ENCODE peak calls at places on chromosomes 2 and 18, in four cellular contexts. C is IMR-90, X is K562, L is GM12878. A is an unnamed sample.
A peak's percentile ranks its signal among the peaks of the same experiment; 100 is the strongest.

GRCh38 chr18:53567935-53568574 is 656.4 kb downstream of the MBD2 start:
- DNase-seq in C (peak; percentile 13), X (no peak), L (no peak), A (peak; percentile 29)

GRCh38 chr18:48840491-48840877 is 110.3 kb downstream of the SMAD7 start:
- DNase-seq in C (no peak), X (no peak), L (no peak), A (no peak)

GRCh38 chr2:25927357-25927756 is 49.1 kb upstream of the ASXL2 start:
- DNase-seq in C (no peak), X (no peak), L (no peak), A (no peak)

GRCh38 chr2:10412380-10412779 is 35.7 kb downstream of the ODC1 start:
- DNase-seq in C (peak; percentile 52), X (peak; percentile 75), L (no peak), A (peak; percentile 42)

GRCh38 chr2:227407601-227408089 is 19.9 kb upstream of the SCYGR1 start:
- DNase-seq in C (no peak), X (no peak), L (no peak), A (no peak)

GRCh38 chr2:95389256-95390119 is 13.0 kb upstream of the FAHD2A start:
- DNase-seq in C (peak; percentile 49), X (peak; percentile 82), L (no peak), A (peak; percentile 50)

GRCh38 chr2:64402876-64403275 is 51.1 kb upstream of the LGALSL start:
- DNase-seq in C (no peak), X (peak; percentile 18), L (no peak), A (peak; percentile 55)

GRCh38 chr2:85719609-85720240 is 25.6 kb downstream of the GNLY start:
- DNase-seq in C (no peak), X (no peak), L (no peak), A (no peak)

GRCh38 chr18:10950876-10951630 is 198.3 kb downstream of the PIEZO2 start:
- DNase-seq in C (no peak), X (no peak), L (peak; percentile 88), A (no peak)

GRCh38 chr2:109089602-109090300 is 39.3 kb upstream of the SH3RF3 start:
- DNase-seq in C (peak; percentile 73), X (no peak), L (no peak), A (peak; percentile 55)

GRCh38 chr2:191515536-191515935 is 162.4 kb upstream of the NABP1 start:
- DNase-seq in C (no peak), X (no peak), L (no peak), A (no peak)

GRCh38 chr18:8107426-8107825 is 501.8 kb upstream of the RAB12 start:
- DNase-seq in C (no peak), X (no peak), L (no peak), A (no peak)

GRCh38 chr2:14420851-14421250 is 211.7 kb upstream of the LRATD1 start:
- DNase-seq in C (peak; percentile 45), X (no peak), L (no peak), A (no peak)

GRCh38 chr2:2238726-2239269 is 92.3 kb downstream of the MYT1L start:
- DNase-seq in C (no peak), X (no peak), L (no peak), A (no peak)

GRCh38 chr18:40012931-40013609 is 1942.0 kb upstream of the PIK3C3 start:
- DNase-seq in C (no peak), X (no peak), L (no peak), A (no peak)

GRCh38 chr2:16102976-16103380 is 162.6 kb downstream of the MYCN start:
- DNase-seq in C (no peak), X (no peak), L (no peak), A (no peak)

GRCh38 chr2:241812730-241813079 is 3.7 kb downstream of the NEU4 start:
- DNase-seq in C (no peak), X (no peak), L (no peak), A (no peak)

GRCh38 chr18:58241026-58241679 is 197.1 kb downstream of the NEDD4L start:
- DNase-seq in C (no peak), X (no peak), L (no peak), A (no peak)

GRCh38 chr18:76922107-76922506 is 99.8 kb downstream of the ZNF236 start:
- DNase-seq in C (peak; percentile 58), X (peak; percentile 11), L (peak; percentile 26), A (peak; percentile 66)

GRCh38 chr2:70767094-70767698 is 804 bp downstream of the ADD2 start:
- DNase-seq in C (no peak), X (peak; percentile 78), L (no peak), A (no peak)

DNA sequence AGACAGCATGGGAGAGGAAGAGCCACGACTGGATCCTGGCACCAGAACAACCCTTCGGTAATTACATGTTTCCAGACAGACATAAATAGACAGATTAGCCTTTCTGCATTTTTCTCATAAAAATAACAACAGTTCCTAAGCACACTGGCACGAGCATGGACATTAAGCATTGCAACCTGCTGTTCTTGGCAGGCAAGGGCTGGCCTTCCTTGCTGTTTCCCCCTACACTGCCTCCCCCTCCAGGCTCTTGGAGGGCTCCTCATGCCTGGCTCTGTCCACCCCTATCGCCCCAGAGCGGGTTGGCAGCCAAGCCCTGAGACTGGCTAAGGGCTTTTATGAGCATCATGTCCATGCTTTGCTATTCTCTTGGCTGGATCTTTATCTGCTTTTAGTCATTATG is 89.6 kb downstream of the TTC32 start:
- DNase-seq in C (no peak), X (no peak), L (no peak), A (no peak)
- TF ChIP-seq FOS in C (no peak), X (no peak), L (no peak), A (no peak)

DNA sequence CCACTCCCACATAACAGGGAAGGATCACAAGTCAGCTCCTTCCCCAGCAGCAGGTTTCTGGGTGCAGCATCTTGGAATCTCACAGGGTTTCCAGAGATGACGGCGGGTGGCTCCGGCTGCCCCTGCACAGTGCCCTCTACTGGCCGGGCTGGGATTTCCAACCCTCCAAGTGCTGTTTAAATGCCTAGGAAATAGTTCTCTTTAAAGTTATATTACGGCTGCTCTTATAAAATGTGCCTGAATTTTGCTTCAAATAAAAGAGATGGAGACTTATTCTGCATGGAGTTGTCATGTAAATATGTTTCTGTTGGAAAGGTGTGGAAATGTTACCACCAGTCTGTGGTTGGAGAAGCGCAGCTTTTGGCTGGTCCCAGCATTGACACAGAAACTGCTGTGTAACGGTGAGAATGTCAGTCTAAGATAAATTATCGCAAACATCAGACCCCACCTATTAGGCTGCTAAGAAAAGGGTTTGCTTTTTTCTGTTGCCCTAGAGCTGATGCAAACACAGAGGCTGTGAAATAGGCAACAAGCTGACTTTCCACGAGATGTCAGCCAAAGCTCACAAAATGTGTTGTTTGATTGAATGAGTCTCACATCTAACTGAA is 3.3 kb upstream of the HJURP start:
- DNase-seq in C (no peak), X (peak; percentile 52), L (no peak), A (peak; percentile 5)
- H2AFZ ChIP-seq in C (no peak overlapping the region), X (peak overlapping the region; percentile 61), L (no peak overlapping the region), A (no peak overlapping the region)

GRCh38 chr2:209391776-209392401 is 32.0 kb upstream of the MAP2 start:
- DNase-seq in C (peak; percentile 0), X (no peak), L (no peak), A (no peak)
- H3K4me1 ChIP-seq in C (no peaks in the 10 kb centered on the region), X (no peaks in the 10 kb centered on the region), L (no peaks in the 10 kb centered on the region), A (no peaks in the 10 kb centered on the region)

GRCh38 chr2:205908491-205909193 is 177.3 kb downstream of the INO80D start:
- DNase-seq in C (peak; percentile 17), X (no peak), L (no peak), A (no peak)
- TF ChIP-seq FOS in C (no peak), X (no peak), L (no peak), A (no peak)

DNA sequence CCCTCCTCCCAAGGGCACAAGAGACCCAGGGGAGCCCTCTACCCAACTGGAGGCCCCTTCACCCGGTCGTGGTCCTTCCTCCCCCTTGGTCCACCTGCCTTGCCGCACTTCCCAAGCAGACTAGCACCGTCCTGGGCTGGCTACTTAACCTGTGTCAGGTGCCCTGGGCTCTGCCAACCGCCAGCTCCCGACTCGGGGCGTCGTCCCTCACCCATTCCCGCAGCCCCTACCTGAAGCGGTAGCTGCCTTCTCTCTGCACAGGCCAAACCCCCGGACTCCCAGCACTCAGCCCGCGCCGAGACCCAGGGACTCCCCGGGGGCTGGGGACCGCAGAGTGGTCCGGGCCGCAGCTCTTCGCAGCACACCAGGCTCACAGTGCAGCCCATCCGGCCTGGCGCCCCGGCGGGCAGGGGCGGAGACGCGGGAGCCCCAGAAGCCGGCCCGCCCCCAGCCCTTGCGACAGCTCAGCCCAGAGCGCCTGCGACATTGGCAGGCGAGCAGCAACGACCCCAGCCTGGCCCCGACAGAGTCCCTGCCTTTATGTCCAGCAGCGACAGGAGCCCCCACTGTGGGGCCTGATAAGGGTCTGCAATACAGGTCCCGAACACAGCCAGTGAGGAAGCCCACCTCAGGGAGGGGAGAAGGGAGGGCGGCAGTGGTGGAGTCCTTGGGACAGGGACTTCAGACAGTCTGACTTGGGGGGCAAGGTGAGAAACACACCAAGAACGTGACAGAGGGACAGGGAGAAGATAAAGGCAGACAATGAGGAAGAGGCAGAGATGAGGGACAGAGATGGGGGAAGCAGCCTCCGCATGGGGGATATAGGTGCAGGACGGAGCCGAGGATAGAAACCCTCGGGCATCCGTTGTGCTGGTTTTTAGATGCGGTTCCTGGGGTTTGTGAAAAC is 31.0 kb upstream of the TNS1 start:
- DNase-seq in C (no peak), X (no peak), L (no peak), A (no peak)
- H2AFZ ChIP-seq in C (no peak overlapping the region), X (no peak overlapping the region), L (peak overlapping the region; percentile 85), A (no peak overlapping the region)

A was measured in endothelial cell of umbilical vein.